ENCODE peak calls at places on chromosomes 4 and X, in ten cellular contexts. One of them, this sample, is unnamed.

GRCh38 chr4:185504098-185505047 is 30.9 kb downstream of the PDLIM3 start:
- ATAC-seq in CD4-positive, CD25-positive, alpha-beta regulatory T cell: no peak
- ATAC-seq in pancreas: peak; percentile 54
- ATAC-seq in HCT116: peak; percentile 92
- ATAC-seq in DND-41: no peak
- ATAC-seq in CD8-positive, alpha-beta T cell: no peak
- ATAC-seq in heart left ventricle: peak; percentile 92
- ATAC-seq in right lobe of liver: peak; percentile 87
- ATAC-seq in upper lobe of right lung: peak; percentile 63
- ATAC-seq in RWPE2: peak; percentile 35
- ATAC-seq in this sample: peak; percentile 89

GRCh38 chr4:122117743-122118142 is 34.4 kb upstream of the BLTP1 start:
- ATAC-seq in CD4-positive, CD25-positive, alpha-beta regulatory T cell: peak; percentile 81
- ATAC-seq in heart left ventricle: no peak
- ATAC-seq in RWPE2: peak; percentile 52
- ATAC-seq in CD8-positive, alpha-beta T cell: peak; percentile 38
- ATAC-seq in HCT116: no peak
- ATAC-seq in right lobe of liver: no peak
- ATAC-seq in pancreas: no peak
- ATAC-seq in upper lobe of right lung: peak; percentile 15
- ATAC-seq in DND-41: peak; percentile 44
- ATAC-seq in this sample: no peak

GRCh38 chr4:7759635-7760034 is 180.0 kb downstream of the AFAP1 start:
- ATAC-seq in pancreas: no peak
- ATAC-seq in CD4-positive, CD25-positive, alpha-beta regulatory T cell: peak; percentile 6
- ATAC-seq in RWPE2: no peak
- ATAC-seq in heart left ventricle: no peak
- ATAC-seq in right lobe of liver: no peak
- ATAC-seq in CD8-positive, alpha-beta T cell: peak; percentile 27
- ATAC-seq in HCT116: no peak
- ATAC-seq in DND-41: peak; percentile 10
- ATAC-seq in upper lobe of right lung: no peak
- ATAC-seq in this sample: no peak

GRCh38 chr4:139978692-139979091 is 175.3 kb downstream of the MAML3 start:
- ATAC-seq in CD4-positive, CD25-positive, alpha-beta regulatory T cell: peak; percentile 34
- ATAC-seq in pancreas: no peak
- ATAC-seq in upper lobe of right lung: peak; percentile 78
- ATAC-seq in DND-41: peak; percentile 91
- ATAC-seq in heart left ventricle: peak; percentile 38
- ATAC-seq in HCT116: no peak
- ATAC-seq in RWPE2: no peak
- ATAC-seq in CD8-positive, alpha-beta T cell: peak; percentile 36
- ATAC-seq in right lobe of liver: peak; percentile 33
- ATAC-seq in this sample: no peak

GRCh38 chr4:158056689-158057245 is 116.1 kb downstream of the GASK1B start:
- ATAC-seq in RWPE2: no peak
- ATAC-seq in HCT116: no peak
- ATAC-seq in CD8-positive, alpha-beta T cell: no peak
- ATAC-seq in CD4-positive, CD25-positive, alpha-beta regulatory T cell: no peak
- ATAC-seq in pancreas: no peak
- ATAC-seq in heart left ventricle: peak; percentile 49
- ATAC-seq in DND-41: no peak
- ATAC-seq in upper lobe of right lung: no peak
- ATAC-seq in right lobe of liver: no peak
- ATAC-seq in this sample: no peak

GRCh38 chr4:165873298-165874071 is 448 bp downstream of the TLL1 start:
- ATAC-seq in RWPE2: peak; percentile 41
- ATAC-seq in right lobe of liver: peak; percentile 80
- ATAC-seq in DND-41: no peak
- ATAC-seq in pancreas: peak; percentile 84
- ATAC-seq in CD8-positive, alpha-beta T cell: no peak
- ATAC-seq in CD4-positive, CD25-positive, alpha-beta regulatory T cell: no peak
- ATAC-seq in heart left ventricle: peak; percentile 52
- ATAC-seq in upper lobe of right lung: peak; percentile 78
- ATAC-seq in HCT116: peak; percentile 65
- ATAC-seq in this sample: peak; percentile 55

GRCh38 chr4:185741795-185742194 is 70.2 kb downstream of the SORBS2 start:
- ATAC-seq in upper lobe of right lung: no peak
- ATAC-seq in HCT116: no peak
- ATAC-seq in right lobe of liver: peak; percentile 79
- ATAC-seq in CD4-positive, CD25-positive, alpha-beta regulatory T cell: no peak
- ATAC-seq in CD8-positive, alpha-beta T cell: no peak
- ATAC-seq in RWPE2: no peak
- ATAC-seq in heart left ventricle: no peak
- ATAC-seq in DND-41: no peak
- ATAC-seq in pancreas: peak; percentile 20
- ATAC-seq in this sample: no peak

GRCh38 chr4:175536852-175537453 is 275.1 kb downstream of the GPM6A start:
- ATAC-seq in heart left ventricle: no peak
- ATAC-seq in RWPE2: peak; percentile 29
- ATAC-seq in upper lobe of right lung: peak; percentile 28
- ATAC-seq in CD8-positive, alpha-beta T cell: no peak
- ATAC-seq in CD4-positive, CD25-positive, alpha-beta regulatory T cell: no peak
- ATAC-seq in pancreas: peak; percentile 48
- ATAC-seq in DND-41: no peak
- ATAC-seq in HCT116: peak; percentile 68
- ATAC-seq in right lobe of liver: peak; percentile 45
- ATAC-seq in this sample: no peak

GRCh38 chrX:37912797-37913196 is 65.4 kb upstream of the DYNLT3 start:
- ATAC-seq in pancreas: no peak
- ATAC-seq in upper lobe of right lung: no peak
- ATAC-seq in right lobe of liver: no peak
- ATAC-seq in RWPE2: no peak
- ATAC-seq in DND-41: no peak
- ATAC-seq in HCT116: peak; percentile 49
- ATAC-seq in CD4-positive, CD25-positive, alpha-beta regulatory T cell: no peak
- ATAC-seq in heart left ventricle: no peak
- ATAC-seq in CD8-positive, alpha-beta T cell: no peak
- ATAC-seq in this sample: no peak

GRCh38 chr4:74535471-74535870 is 90.5 kb downstream of the AREG start:
- ATAC-seq in heart left ventricle: no peak
- ATAC-seq in upper lobe of right lung: no peak
- ATAC-seq in CD4-positive, CD25-positive, alpha-beta regulatory T cell: no peak
- ATAC-seq in pancreas: no peak
- ATAC-seq in right lobe of liver: no peak
- ATAC-seq in DND-41: no peak
- ATAC-seq in HCT116: no peak
- ATAC-seq in RWPE2: no peak
- ATAC-seq in CD8-positive, alpha-beta T cell: no peak
- ATAC-seq in this sample: no peak

GRCh38 chr4:5635826-5636196 is 72.5 kb downstream of the EVC2 start:
- ATAC-seq in HCT116: no peak
- ATAC-seq in RWPE2: peak; percentile 89
- ATAC-seq in CD4-positive, CD25-positive, alpha-beta regulatory T cell: no peak
- ATAC-seq in right lobe of liver: no peak
- ATAC-seq in pancreas: no peak
- ATAC-seq in upper lobe of right lung: no peak
- ATAC-seq in heart left ventricle: no peak
- ATAC-seq in DND-41: no peak
- ATAC-seq in CD8-positive, alpha-beta T cell: no peak
- ATAC-seq in this sample: no peak

GRCh38 chr4:102787096-102787867 is 26.5 kb upstream of the MANBA start:
- ATAC-seq in RWPE2: peak; percentile 38
- ATAC-seq in pancreas: no peak
- ATAC-seq in CD8-positive, alpha-beta T cell: no peak
- ATAC-seq in DND-41: no peak
- ATAC-seq in HCT116: no peak
- ATAC-seq in upper lobe of right lung: peak; percentile 75
- ATAC-seq in right lobe of liver: no peak
- ATAC-seq in heart left ventricle: no peak
- ATAC-seq in CD4-positive, CD25-positive, alpha-beta regulatory T cell: no peak
- ATAC-seq in this sample: no peak

GRCh38 chr4:110306363-110306762 is 107.9 kb upstream of the ELOVL6 start:
- ATAC-seq in CD8-positive, alpha-beta T cell: no peak
- ATAC-seq in right lobe of liver: peak; percentile 57
- ATAC-seq in HCT116: no peak
- ATAC-seq in DND-41: no peak
- ATAC-seq in RWPE2: no peak
- ATAC-seq in upper lobe of right lung: peak; percentile 22
- ATAC-seq in pancreas: no peak
- ATAC-seq in heart left ventricle: peak; percentile 83
- ATAC-seq in CD4-positive, CD25-positive, alpha-beta regulatory T cell: no peak
- ATAC-seq in this sample: no peak

GRCh38 chrX:40313269-40313668 is 215.5 kb upstream of the BCOR start:
- ATAC-seq in CD4-positive, CD25-positive, alpha-beta regulatory T cell: no peak
- ATAC-seq in HCT116: no peak
- ATAC-seq in pancreas: no peak
- ATAC-seq in CD8-positive, alpha-beta T cell: no peak
- ATAC-seq in heart left ventricle: no peak
- ATAC-seq in right lobe of liver: no peak
- ATAC-seq in DND-41: no peak
- ATAC-seq in RWPE2: no peak
- ATAC-seq in upper lobe of right lung: no peak
- ATAC-seq in this sample: no peak

GRCh38 chr4:108314900-108315589 is 146.3 kb upstream of the LEF1 start:
- ATAC-seq in pancreas: no peak
- ATAC-seq in CD8-positive, alpha-beta T cell: no peak
- ATAC-seq in right lobe of liver: no peak
- ATAC-seq in CD4-positive, CD25-positive, alpha-beta regulatory T cell: no peak
- ATAC-seq in HCT116: no peak
- ATAC-seq in upper lobe of right lung: no peak
- ATAC-seq in RWPE2: no peak
- ATAC-seq in DND-41: peak; percentile 50
- ATAC-seq in heart left ventricle: no peak
- ATAC-seq in this sample: no peak

DNA sequence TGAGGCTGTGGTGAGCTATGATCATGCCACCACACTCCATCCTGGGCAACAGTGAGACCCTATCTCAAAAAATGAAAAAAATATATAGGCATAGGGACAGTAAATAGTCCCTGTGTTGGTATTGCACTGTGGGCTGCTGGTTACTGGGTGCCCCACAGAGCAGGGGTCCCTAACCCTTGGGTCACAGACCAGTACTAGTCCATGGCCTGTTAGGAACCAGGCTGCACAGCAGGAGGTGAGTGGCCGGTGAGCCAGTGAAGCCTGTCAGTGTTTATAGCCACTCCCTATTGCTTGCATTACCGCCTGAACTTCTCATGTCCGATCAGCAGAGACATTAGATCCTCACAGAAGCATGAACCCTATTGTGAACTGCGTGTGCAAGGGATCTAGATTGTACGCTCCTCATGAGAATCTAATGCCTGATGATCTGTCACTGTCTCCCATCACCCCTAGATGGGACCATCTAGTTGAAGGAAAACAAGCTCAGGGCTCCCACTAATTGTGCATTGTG is 106.5 kb downstream of the TNIP2 start:
- ATAC-seq in upper lobe of right lung: no peak
- ATAC-seq in CD4-positive, CD25-positive, alpha-beta regulatory T cell: no peak
- ATAC-seq in CD8-positive, alpha-beta T cell: no peak
- ATAC-seq in right lobe of liver: no peak
- ATAC-seq in DND-41: no peak
- ATAC-seq in heart left ventricle: no peak
- ATAC-seq in HCT116: no peak
- ATAC-seq in RWPE2: no peak
- ATAC-seq in pancreas: no peak
- ATAC-seq in this sample: no peak
- H3K36me3 ChIP-seq in upper lobe of right lung: peaks cover 60% of the 10 kb centered on the region
- H3K36me3 ChIP-seq in CD4-positive, CD25-positive, alpha-beta regulatory T cell: peaks cover 53% of the 10 kb centered on the region
- H3K36me3 ChIP-seq in CD8-positive, alpha-beta T cell: peaks cover 19% of the 10 kb centered on the region
- H3K36me3 ChIP-seq in right lobe of liver: no peaks in the 10 kb centered on the region
- H3K36me3 ChIP-seq in DND-41: peaks cover 73% of the 10 kb centered on the region
- H3K36me3 ChIP-seq in heart left ventricle: peaks cover 77% of the 10 kb centered on the region
- H3K36me3 ChIP-seq in HCT116: peaks cover 9% of the 10 kb centered on the region
- H3K36me3 ChIP-seq in RWPE2: peaks cover 44% of the 10 kb centered on the region
- H3K36me3 ChIP-seq in pancreas: peaks cover 27% of the 10 kb centered on the region
- H3K36me3 ChIP-seq in this sample: no peaks in the 10 kb centered on the region

GRCh38 chr4:1841201-1841885 is 14.6 kb downstream of the LETM1 start:
- ATAC-seq in pancreas: no peak
- ATAC-seq in CD8-positive, alpha-beta T cell: no peak
- ATAC-seq in DND-41: peak; percentile 24
- ATAC-seq in right lobe of liver: no peak
- ATAC-seq in CD4-positive, CD25-positive, alpha-beta regulatory T cell: no peak
- ATAC-seq in heart left ventricle: no peak
- ATAC-seq in HCT116: no peak
- ATAC-seq in RWPE2: no peak
- ATAC-seq in upper lobe of right lung: peak; percentile 39
- ATAC-seq in this sample: peak; percentile 35
- H3K36me3 ChIP-seq in pancreas: peaks cover 16% of the 10 kb centered on the region
- H3K36me3 ChIP-seq in CD8-positive, alpha-beta T cell: peaks cover 34% of the 10 kb centered on the region
- H3K36me3 ChIP-seq in DND-41: peaks cover 82% of the 10 kb centered on the region
- H3K36me3 ChIP-seq in right lobe of liver: no peaks in the 10 kb centered on the region
- H3K36me3 ChIP-seq in CD4-positive, CD25-positive, alpha-beta regulatory T cell: peaks cover 58% of the 10 kb centered on the region
- H3K36me3 ChIP-seq in heart left ventricle: peaks cover 78% of the 10 kb centered on the region
- H3K36me3 ChIP-seq in HCT116: peaks cover 49% of the 10 kb centered on the region
- H3K36me3 ChIP-seq in RWPE2: peaks cover 90% of the 10 kb centered on the region
- H3K36me3 ChIP-seq in upper lobe of right lung: peaks cover 86% of the 10 kb centered on the region
- H3K36me3 ChIP-seq in this sample: peaks cover 100% of the 10 kb centered on the region

DNA sequence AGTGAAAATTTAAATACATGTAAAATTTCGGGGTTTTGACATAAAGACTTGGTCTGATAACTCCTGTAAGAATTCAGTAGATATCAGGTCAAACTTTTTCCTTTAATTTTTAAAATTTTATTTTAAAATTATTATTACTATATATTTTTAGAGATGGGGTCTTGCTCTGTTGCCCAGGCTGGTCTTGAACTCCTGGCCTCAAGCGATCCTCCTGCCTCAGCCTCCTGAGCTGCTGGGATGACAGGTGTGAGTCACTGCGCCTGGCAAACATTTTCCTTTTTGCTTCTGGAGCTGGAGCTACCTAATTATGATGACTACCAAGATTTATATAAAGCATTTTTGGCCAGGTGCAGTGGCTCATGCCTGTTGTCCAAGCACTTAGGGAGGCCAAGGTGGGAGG is 37.3 kb downstream of the KLHL15 start:
- ATAC-seq in CD8-positive, alpha-beta T cell: no peak
- ATAC-seq in HCT116: no peak
- ATAC-seq in right lobe of liver: no peak
- ATAC-seq in RWPE2: no peak
- ATAC-seq in CD4-positive, CD25-positive, alpha-beta regulatory T cell: no peak
- ATAC-seq in heart left ventricle: no peak
- ATAC-seq in upper lobe of right lung: no peak
- ATAC-seq in pancreas: no peak
- ATAC-seq in DND-41: no peak
- ATAC-seq in this sample: no peak
- H3K36me3 ChIP-seq in CD8-positive, alpha-beta T cell: peaks cover 4% of the 10 kb centered on the region
- H3K36me3 ChIP-seq in HCT116: peaks cover 8% of the 10 kb centered on the region
- H3K36me3 ChIP-seq in right lobe of liver: no peaks in the 10 kb centered on the region
- H3K36me3 ChIP-seq in RWPE2: peaks cover 15% of the 10 kb centered on the region
- H3K36me3 ChIP-seq in CD4-positive, CD25-positive, alpha-beta regulatory T cell: peaks cover 25% of the 10 kb centered on the region
- H3K36me3 ChIP-seq in heart left ventricle: peaks cover 24% of the 10 kb centered on the region
- H3K36me3 ChIP-seq in upper lobe of right lung: peaks cover 22% of the 10 kb centered on the region
- H3K36me3 ChIP-seq in pancreas: no peaks in the 10 kb centered on the region
- H3K36me3 ChIP-seq in DND-41: peaks cover 66% of the 10 kb centered on the region
- H3K36me3 ChIP-seq in this sample: no peaks in the 10 kb centered on the region

DNA sequence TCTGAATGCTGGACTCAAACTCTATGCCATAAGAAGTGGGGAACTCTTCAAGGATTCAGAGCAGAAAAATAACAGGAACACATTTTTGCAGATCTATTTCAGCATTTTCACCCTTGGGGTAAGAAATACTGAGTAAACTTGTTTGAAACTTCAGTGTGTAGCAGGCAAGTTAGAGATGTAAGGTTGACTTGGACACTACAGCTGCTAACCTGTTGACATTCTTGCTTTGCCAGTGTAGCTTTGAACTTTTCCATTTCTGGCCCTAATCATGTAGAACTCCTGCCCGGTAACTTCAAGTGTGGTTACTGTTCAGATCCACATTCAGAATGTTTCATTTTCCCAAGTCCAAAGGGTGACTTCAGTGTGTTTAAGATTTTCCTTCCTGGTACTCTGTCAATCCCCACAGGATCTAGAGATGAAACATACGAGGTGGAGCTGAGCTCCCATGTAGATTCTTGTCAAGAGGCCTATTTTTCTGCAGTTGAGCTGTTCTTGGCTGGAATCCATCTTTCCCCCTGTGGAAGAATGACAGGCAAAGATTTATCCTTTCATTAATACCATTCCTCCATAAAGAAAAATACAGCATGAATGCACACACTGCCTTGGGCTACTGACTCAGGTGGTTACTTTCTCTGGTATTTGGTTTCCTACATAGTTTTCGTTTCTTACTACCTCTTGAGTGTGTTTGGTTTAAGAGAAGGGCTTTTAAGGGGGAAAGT is 34.1 kb downstream of the FHDC1 start:
- ATAC-seq in RWPE2: peak; percentile 83
- ATAC-seq in DND-41: no peak
- ATAC-seq in right lobe of liver: no peak
- ATAC-seq in upper lobe of right lung: peak; percentile 59
- ATAC-seq in CD8-positive, alpha-beta T cell: no peak
- ATAC-seq in pancreas: no peak
- ATAC-seq in CD4-positive, CD25-positive, alpha-beta regulatory T cell: no peak
- ATAC-seq in HCT116: no peak
- ATAC-seq in heart left ventricle: no peak
- ATAC-seq in this sample: no peak
- H3K36me3 ChIP-seq in RWPE2: peaks cover 17% of the 10 kb centered on the region
- H3K36me3 ChIP-seq in DND-41: no peaks in the 10 kb centered on the region
- H3K36me3 ChIP-seq in right lobe of liver: no peaks in the 10 kb centered on the region
- H3K36me3 ChIP-seq in upper lobe of right lung: peaks cover 17% of the 10 kb centered on the region
- H3K36me3 ChIP-seq in CD8-positive, alpha-beta T cell: no peaks in the 10 kb centered on the region
- H3K36me3 ChIP-seq in pancreas: no peaks in the 10 kb centered on the region
- H3K36me3 ChIP-seq in CD4-positive, CD25-positive, alpha-beta regulatory T cell: no peaks in the 10 kb centered on the region
- H3K36me3 ChIP-seq in HCT116: no peaks in the 10 kb centered on the region
- H3K36me3 ChIP-seq in heart left ventricle: no peaks in the 10 kb centered on the region
- H3K36me3 ChIP-seq in this sample: peaks cover 13% of the 10 kb centered on the region

This sample was measured in gastroesophageal sphincter.